ENCODE peak calls at places on chromosomes 11 and 22, in ten cellular contexts. V is NCI-H1436; I is DMS53; F is posterior cingulate gyrus; Y is NCI-H1092 treated with DMSO at 0.1 percent for 48 hours; Z is pancreas; W is H4; O is activated CD4-positive, CD25-positive, alpha-beta regulatory T cell treated with anti-CD3 and anti-CD28 coated beads, Interleukin-2, amount 50 U/mL, for 72 hours; G is effector CD4-positive, alpha-beta T cell; Q is right lobe of liver. P is an unnamed sample.

GRCh38 chr11:79021601-79022000 is 419.2 kb downstream of the TENM4 start:
- DNase-seq in O (no peak), Q (no peak), Y (no peak), W (no peak), Z (no peak), G (no peak), I (no peak), F (no peak), V (no peak), P (no peak)

GRCh38 chr11:123173040-123173855 is 21.8 kb downstream of the CLMP start:
- DNase-seq in F (no peak), Y (no peak), G (no peak), W (peak), V (no peak), Q (no peak), Z (peak), O (no peak), I (no peak), P (no peak)

GRCh38 chr11:59207988-59208432 is 4.7 kb downstream of the MPEG1 start:
- DNase-seq in Q (no peak), Z (no peak), O (no peak), W (peak), I (peak), V (peak), Y (peak), F (no peak), G (peak), P (peak)

GRCh38 chr11:67616431-67617242 is 9.9 kb downstream of the NDUFV1 start:
- DNase-seq in O (no peak), W (no peak), I (peak), Y (no peak), Q (peak), F (peak), G (no peak), V (no peak), Z (no peak), P (no peak)

GRCh38 chr22:39183991-39184585 is 31.6 kb upstream of the CBX7 start:
- DNase-seq in G (no peak), Z (peak), V (no peak), O (peak), I (no peak), W (no peak), F (peak), Q (no peak), Y (no peak), P (no peak)

GRCh38 chr11:11961399-11962028 is 46.9 kb downstream of the DKK3 start:
- DNase-seq in Y (no peak), V (no peak), I (peak), G (no peak), Q (no peak), W (no peak), Z (no peak), O (no peak), F (peak), P (no peak)

GRCh38 chr22:43995057-43995685 is 28.9 kb upstream of the PARVB start:
- DNase-seq in I (no peak), Y (no peak), Z (no peak), O (no peak), F (peak), G (no peak), Q (no peak), W (no peak), V (no peak), P (no peak)

GRCh38 chr22:25053153-25053805 is 100.8 kb downstream of the KIAA1671 start:
- DNase-seq in I (no peak), Z (no peak), W (no peak), F (no peak), Y (no peak), O (no peak), G (no peak), V (no peak), Q (no peak), P (no peak)

GRCh38 chr11:14029415-14029814 is 66.9 kb downstream of the SPON1 start:
- DNase-seq in I (peak), Z (no peak), O (no peak), Q (no peak), W (peak), F (no peak), V (no peak), G (no peak), Y (no peak), P (no peak)

GRCh38 chr11:44805596-44805995 is 78.8 kb downstream of the TSPAN18 start:
- DNase-seq in Q (no peak), V (no peak), G (no peak), F (no peak), I (no peak), Y (no peak), W (no peak), Z (no peak), O (no peak), P (no peak)

GRCh38 chr11:124930799-124931198 is 5.0 kb downstream of the HEPACAM start:
- DNase-seq in Z (no peak), Q (no peak), V (no peak), F (no peak), Y (no peak), W (no peak), G (no peak), I (no peak), O (no peak), P (no peak)

GRCh38 chr22:43643362-43643761 is 168.7 kb downstream of the EFCAB6 start:
- DNase-seq in F (peak), I (peak), Y (peak), V (peak), Q (no peak), W (peak), G (no peak), O (no peak), Z (no peak), P (no peak)

GRCh38 chr11:12171921-12172320 is 61.5 kb downstream of the MICAL2 start:
- DNase-seq in Q (no peak), I (no peak), G (no peak), F (no peak), V (no peak), O (no peak), W (no peak), Y (no peak), Z (no peak), P (no peak)

GRCh38 chr22:47257566-47257965 is 495.1 kb downstream of the TBC1D22A start:
- DNase-seq in I (no peak), F (no peak), V (no peak), O (no peak), Y (no peak), G (no peak), W (no peak), Q (no peak), Z (no peak), P (no peak)

GRCh38 chr11:2512431-2513407 is 67.9 kb downstream of the KCNQ1 start:
- DNase-seq in I (no peak), V (no peak), Z (peak), W (no peak), Q (peak), Y (no peak), O (no peak), G (no peak), F (peak), P (no peak)

GRCh38 chr11:60725592-60725991 is 1.1 kb downstream of the MS4A18 start:
- DNase-seq in Q (no peak), G (no peak), Z (no peak), O (no peak), V (no peak), F (no peak), I (no peak), Y (no peak), W (no peak), P (no peak)

GRCh38 chr11:64355078-64355940 is 3.7 kb upstream of the RPS6KA4 start:
- DNase-seq in F (peak), W (peak), Z (peak), O (no peak), G (no peak), Q (peak), V (peak), Y (peak), I (peak), P (peak)

GRCh38 chr11:17921620-17922473 is 91.0 kb downstream of the SERGEF start:
- DNase-seq in Z (no peak), F (peak), Q (no peak), O (no peak), W (peak), V (no peak), I (no peak), G (no peak), Y (peak), P (no peak)

GRCh38 chr11:116312560-116313340 is 460.0 kb downstream of the BUD13 start:
- DNase-seq in Q (peak), V (peak), G (no peak), Z (peak), F (peak), O (no peak), I (peak), Y (peak), W (peak), P (peak)

GRCh38 chr11:62850911-62851806 is 11.8 kb upstream of the WDR74 start:
- DNase-seq in W (peak), G (no peak), I (peak), Z (no peak), Q (no peak), V (no peak), F (no peak), Y (no peak), O (no peak), P (no peak)